ENCODE peak calls at places on chromosome 19, in eight cellular contexts. F is neural crest cell, X is NCI-H748 treated with DMSO at 0.1 percent for 48 hours, U is fibroblast of pulmonary artery, N is stomach, H is C1 segment of cervical spinal cord, K is endothelial cell, R is osteoblast. L is an unnamed sample.
A peak's percentile ranks its signal among the peaks of the same experiment; 100 is the strongest.

GRCh38 chr19:3054972-3055740 is 7.1 kb downstream of the TLE5 start:
- DNase-seq in K (no peak), F (no peak), X (no peak), H (no peak), R (peak; percentile 65), U (no peak), N (no peak), L (no peak)

GRCh38 chr19:10418281-10419199 is 1.8 kb upstream of the PDE4A start:
- DNase-seq in H (no peak), X (no peak), R (peak; percentile 90), U (no peak), K (no peak), N (no peak), F (no peak), L (no peak)

GRCh38 chr19:39127812-39128510 is 2.4 kb downstream of the PAK4 start:
- DNase-seq in R (peak; percentile 45), U (no peak), N (peak; percentile 87), X (no peak), H (no peak), F (no peak), K (no peak), L (no peak)

GRCh38 chr19:33040994-33041827 is 23.5 kb downstream of the RHPN2 start:
- DNase-seq in K (no peak), F (no peak), U (peak; percentile 49), X (no peak), N (peak; percentile 50), R (peak; percentile 43), H (peak; percentile 65), L (no peak)

GRCh38 chr19:41703602-41704293 is 4.7 kb upstream of the CEACAM5 start:
- DNase-seq in X (no peak), H (no peak), U (no peak), F (no peak), N (no peak), R (no peak), K (no peak), L (no peak)

GRCh38 chr19:5147074-5147970 is 178.4 kb downstream of the KDM4B start:
- DNase-seq in F (no peak), H (no peak), U (no peak), K (no peak), N (no peak), R (peak; percentile 88), X (no peak), L (no peak)

GRCh38 chr19:16325671-16326400 is 1.2 kb downstream of the KLF2 start:
- DNase-seq in F (no peak), U (peak; percentile 59), X (peak; percentile 53), N (no peak), H (no peak), R (peak; percentile 93), K (no peak), L (peak; percentile 57)

GRCh38 chr19:49987159-49987698 is 26.3 kb upstream of the SIGLEC11 start:
- DNase-seq in H (peak; percentile 65), N (peak; percentile 84), U (peak; percentile 95), K (peak; percentile 93), F (peak; percentile 93), R (peak; percentile 93), X (no peak), L (peak; percentile 87)

GRCh38 chr19:30046522-30046921 is 104.5 kb downstream of the URI1 start:
- DNase-seq in F (no peak), K (no peak), X (peak; percentile 53), H (no peak), N (no peak), U (peak; percentile 9), R (no peak), L (no peak)

GRCh38 chr19:4877753-4878490 is 10.5 kb upstream of the PLIN3 start:
- DNase-seq in U (no peak), H (peak; percentile 93), K (no peak), R (peak; percentile 90), F (no peak), N (peak; percentile 31), X (no peak), L (no peak)

GRCh38 chr19:29771708-29772415 is 39.9 kb upstream of the CCNE1 start:
- DNase-seq in H (peak; percentile 8), U (peak; percentile 55), K (peak; percentile 73), F (peak; percentile 60), X (no peak), R (peak; percentile 97), N (peak; percentile 41), L (no peak)

GRCh38 chr19:33156354-33156753 is 24.4 kb downstream of the WDR88 start:
- DNase-seq in R (no peak), U (peak; percentile 82), K (no peak), F (no peak), N (no peak), H (no peak), X (no peak), L (no peak)

GRCh38 chr19:35986664-35987570 is 8.1 kb upstream of the SDHAF1 start:
- DNase-seq in X (peak; percentile 64), F (no peak), R (peak; percentile 85), U (no peak), N (no peak), H (no peak), K (peak; percentile 38), L (peak; percentile 39)

GRCh38 chr19:45087531-45087930 is 5.4 kb upstream of the PPP1R37 start:
- DNase-seq in H (no peak), X (no peak), K (no peak), R (peak; percentile 23), F (no peak), U (no peak), N (no peak), L (no peak)

GRCh38 chr19:16372065-16372915 is 47.7 kb downstream of the KLF2 start:
- DNase-seq in K (no peak), N (no peak), H (no peak), U (no peak), F (no peak), X (no peak), R (no peak), L (no peak)

GRCh38 chr19:1066251-1066747 is 668 bp upstream of the ARHGAP45 start:
- DNase-seq in U (no peak), N (no peak), X (no peak), H (no peak), R (no peak), F (no peak), K (no peak), L (no peak)

GRCh38 chr19:47274891-47275865 is 493 bp downstream of the INAFM1 start:
- DNase-seq in H (peak; percentile 41), R (peak; percentile 87), N (no peak), K (peak; percentile 28), X (no peak), U (peak; percentile 16), F (peak; percentile 37), L (no peak)

GRCh38 chr19:28489126-28489660 is 723.8 kb downstream of the UQCRFS1 start:
- DNase-seq in X (no peak), R (no peak), K (no peak), N (no peak), F (no peak), H (no peak), U (no peak), L (no peak)

GRCh38 chr19:54379187-54379678 is 14.5 kb upstream of the LAIR1 start:
- DNase-seq in F (no peak), R (no peak), K (no peak), H (no peak), X (no peak), U (no peak), N (no peak), L (no peak)

GRCh38 chr19:42301646-42302204 is at the start of gene PRR19:
- DNase-seq in K (no peak), N (no peak), H (no peak), U (no peak), R (peak; percentile 89), F (no peak), X (no peak), L (no peak)

GRCh38 chr19:50548191-50549058 is 19.8 kb downstream of the LRRC4B start:
- DNase-seq in R (peak; percentile 77), F (no peak), X (no peak), K (no peak), U (no peak), H (peak; percentile 81), N (no peak), L (no peak)

GRCh38 chr19:2495130-2495641 is 19.3 kb downstream of the GADD45B start:
- DNase-seq in H (peak; percentile 47), K (no peak), N (peak; percentile 96), U (peak; percentile 69), X (no peak), F (no peak), R (peak; percentile 95), L (peak; percentile 83)

GRCh38 chr19:11560404-11560988 is 1.5 kb upstream of the ELOF1 start:
- DNase-seq in U (peak; percentile 80), K (peak; percentile 71), R (peak; percentile 88), F (peak; percentile 52), X (peak; percentile 19), N (peak; percentile 41), H (no peak), L (peak; percentile 51)

GRCh38 chr19:48481846-48482639 is 12.9 kb downstream of the CYTH2 start:
- DNase-seq in X (no peak), R (peak; percentile 93), U (no peak), F (no peak), H (no peak), K (no peak), N (no peak), L (no peak)

GRCh38 chr19:13138171-13138915 is 11.8 kb downstream of the STX10 start:
- DNase-seq in N (no peak), H (no peak), K (no peak), X (no peak), F (no peak), R (peak; percentile 74), U (no peak), L (no peak)

GRCh38 chr19:277131-277530 is 14.1 kb downstream of the PLPP2 start:
- DNase-seq in K (no peak), R (peak; percentile 23), U (no peak), H (no peak), F (no peak), N (no peak), X (no peak), L (no peak)

GRCh38 chr19:2170219-2170618 is 6.5 kb downstream of the DOT1L start:
- DNase-seq in N (no peak), K (no peak), R (peak; percentile 38), H (no peak), X (no peak), F (no peak), U (no peak), L (no peak)

GRCh38 chr19:56096665-56097064 is 24.4 kb downstream of the ZNF787 start:
- DNase-seq in F (no peak), U (no peak), K (no peak), R (peak; percentile 45), X (no peak), N (no peak), H (no peak), L (no peak)

GRCh38 chr19:47228168-47228936 is 2.6 kb downstream of the BBC3 start:
- DNase-seq in X (no peak), K (no peak), F (no peak), H (peak; percentile 76), R (peak; percentile 86), U (no peak), N (peak; percentile 45), L (no peak)

GRCh38 chr19:13684021-13684420 is 80.3 kb upstream of the MRI1 start:
- DNase-seq in F (no peak), K (no peak), X (no peak), N (no peak), H (no peak), U (no peak), R (no peak), L (no peak)

GRCh38 chr19:2150794-2151338 is 500 bp downstream of the AP3D1 start:
- DNase-seq in N (no peak), R (peak; percentile 75), F (peak; percentile 28), K (no peak), U (no peak), H (peak; percentile 57), X (no peak), L (peak; percentile 38)

GRCh38 chr19:29860492-29860891 is 48.7 kb downstream of the CCNE1 start:
- DNase-seq in F (no peak), U (no peak), N (no peak), R (no peak), K (no peak), H (no peak), X (no peak), L (no peak)

L was measured in lung.